ENCODE peak calls at places on chromosomes 1 and 21, in nine cellular contexts. G is D341Med; W is bronchial epithelial cell; H is skeletal muscle cell; M is activated CD4-positive, alpha-beta T cell treated with anti-CD3 and anti-CD28 coated beads, Interleukin-2, amount 50 U/mL, for 1 hour; I is GM12891; O is HEK293T; P is HAP-1; S is HuH-7. J is an unnamed sample.

GRCh38 chr1:186819140-186819539 is 9.6 kb upstream of the PLA2G4A start:
- DNase-seq in G (no peak), W (no peak), H (peak; percentile 59), M (no peak), I (no peak), O (no peak), P (no peak), S (no peak), J (no peak)

GRCh38 chr1:203796223-203796747 is 862 bp downstream of the ZBED6 start:
- DNase-seq in G (peak; percentile 31), W (peak; percentile 33), H (no peak), M (no peak), I (no peak), O (peak; percentile 24), P (peak; percentile 54), S (no peak), J (peak; percentile 46)

GRCh38 chr1:167774710-167775109 is 52.9 kb downstream of the MPZL1 start:
- DNase-seq in G (no peak), W (peak; percentile 59), H (no peak), M (no peak), I (no peak), O (no peak), P (no peak), S (no peak), J (no peak)

GRCh38 chr1:33455537-33456301 is 16.7 kb upstream of the ZSCAN20 start:
- DNase-seq in G (peak; percentile 83), W (peak; percentile 74), H (peak; percentile 74), M (peak; percentile 22), I (peak; percentile 51), O (peak; percentile 83), P (peak; percentile 60), S (peak; percentile 34), J (peak; percentile 45)

GRCh38 chr1:9233241-9233941 is 1.2 kb upstream of the H6PD start:
- DNase-seq in G (no peak), W (peak; percentile 10), H (peak; percentile 93), M (no peak), I (no peak), O (no peak), P (no peak), S (peak; percentile 59), J (no peak)

GRCh38 chr1:15056515-15057285 is 96.8 kb upstream of the TMEM51 start:
- DNase-seq in G (no peak), W (peak; percentile 22), H (peak; percentile 12), M (no peak), I (no peak), O (no peak), P (no peak), S (no peak), J (no peak)

GRCh38 chr1:225710804-225711203 is 57.9 kb upstream of the ENAH start:
- DNase-seq in G (no peak), W (peak; percentile 95), H (no peak), M (no peak), I (no peak), O (no peak), P (no peak), S (no peak), J (no peak)

GRCh38 chr1:20081331-20081810 is 11.4 kb downstream of the PLA2G5 start:
- DNase-seq in G (no peak), W (no peak), H (no peak), M (no peak), I (no peak), O (no peak), P (no peak), S (no peak), J (no peak)

GRCh38 chr1:154720328-154721301 is 112.6 kb upstream of the ADAR start:
- DNase-seq in G (no peak), W (no peak), H (no peak), M (no peak), I (no peak), O (no peak), P (no peak), S (no peak), J (no peak)

GRCh38 chr1:152002960-152003359 is 9.3 kb upstream of the S100A10 start:
- DNase-seq in G (no peak), W (no peak), H (no peak), M (no peak), I (no peak), O (no peak), P (no peak), S (no peak), J (no peak)

GRCh38 chr1:153404768-153405167 is 11.6 kb upstream of the S100A7A start:
- DNase-seq in G (peak; percentile 59), W (no peak), H (no peak), M (peak; percentile 56), I (peak; percentile 39), O (peak; percentile 76), P (peak; percentile 61), S (peak; percentile 26), J (peak; percentile 47)

GRCh38 chr1:12591267-12591938 is 26.6 kb downstream of the DHRS3 start:
- DNase-seq in G (no peak), W (no peak), H (no peak), M (no peak), I (no peak), O (no peak), P (no peak), S (no peak), J (no peak)

GRCh38 chr1:211490038-211490678 is 1.8 kb downstream of the RD3 start:
- DNase-seq in G (peak; percentile 58), W (no peak), H (no peak), M (no peak), I (no peak), O (no peak), P (no peak), S (no peak), J (peak; percentile 49)

GRCh38 chr1:246142320-246142893 is 364.7 kb downstream of the SMYD3 start:
- DNase-seq in G (no peak), W (peak; percentile 97), H (peak; percentile 93), M (no peak), I (no peak), O (no peak), P (no peak), S (no peak), J (peak; percentile 64)

GRCh38 chr1:53948291-53948690 is 2.1 kb downstream of the LRRC42 start:
- DNase-seq in G (no peak), W (no peak), H (no peak), M (no peak), I (no peak), O (no peak), P (no peak), S (no peak), J (no peak)

GRCh38 chr1:1021010-1021845 is 1.3 kb downstream of the AGRN start:
- DNase-seq in G (peak; percentile 60), W (peak; percentile 58), H (no peak), M (no peak), I (no peak), O (peak; percentile 35), P (peak; percentile 82), S (peak; percentile 68), J (peak; percentile 70)

GRCh38 chr1:18560692-18561091 is 70.0 kb upstream of the PAX7 start:
- DNase-seq in G (no peak), W (no peak), H (no peak), M (no peak), I (no peak), O (no peak), P (peak; percentile 30), S (peak; percentile 30), J (peak; percentile 20)

GRCh38 chr21:45864436-45864835 is 117.1 kb upstream of the COL6A1 start:
- DNase-seq in G (no peak), W (no peak), H (no peak), M (no peak), I (no peak), O (no peak), P (no peak), S (no peak), J (no peak)

GRCh38 chr1:44655609-44656008 is 18.7 kb downstream of the TMEM53 start:
- DNase-seq in G (peak; percentile 73), W (no peak), H (no peak), M (no peak), I (no peak), O (peak; percentile 62), P (peak; percentile 65), S (peak; percentile 81), J (peak; percentile 38)

GRCh38 chr1:204104331-204105222 is 31.7 kb downstream of the SOX13 start:
- DNase-seq in G (no peak), W (peak; percentile 28), H (no peak), M (no peak), I (no peak), O (no peak), P (no peak), S (no peak), J (no peak)

GRCh38 chr1:208107817-208108608 is 136.2 kb downstream of the PLXNA2 start:
- DNase-seq in G (no peak), W (peak; percentile 89), H (peak; percentile 74), M (no peak), I (no peak), O (no peak), P (no peak), S (no peak), J (no peak)

GRCh38 chr21:45830720-45831366 is 150.7 kb upstream of the COL6A1 start:
- DNase-seq in G (no peak), W (no peak), H (no peak), M (no peak), I (no peak), O (no peak), P (no peak), S (no peak), J (no peak)